ENCODE peak calls at places on chromosomes 7 and 10, in ten cellular contexts. J is heart left ventricle; Q is AG09319; H is B cell; M is uterus; C is osteocyte; A is C1 segment of cervical spinal cord; S is stimulated activated CD4-positive, alpha-beta T cell treated with anti-CD3 and anti-CD28 coated beads, Interleukin-12 subunit alpha, Interleukin-12 subunit beta, amount 100 ng/mL, for 48 hours; Z is HTR-8/SVneo; D is EL. Y is an unnamed sample.

GRCh38 chr10:124306922-124307371 is 111.8 kb downstream of the OAT start:
- DNase-seq in J (no peak), Q (no peak), H (no peak), M (no peak), C (no peak), A (no peak), S (no peak), Z (no peak), D (peak), Y (no peak)

GRCh38 chr10:78290131-78290750 is 256.6 kb downstream of the RPS24 start:
- DNase-seq in J (no peak), Q (no peak), H (no peak), M (no peak), C (no peak), A (no peak), S (no peak), Z (no peak), D (peak), Y (peak)

GRCh38 chr10:49505589-49505988 is 33.3 kb downstream of the ERCC6 start:
- DNase-seq in J (no peak), Q (no peak), H (no peak), M (no peak), C (no peak), A (no peak), S (no peak), Z (no peak), D (no peak), Y (no peak)

GRCh38 chr10:93062499-93063216 is 2.1 kb downstream of the CYP26C1 start:
- DNase-seq in J (no peak), Q (no peak), H (peak), M (no peak), C (no peak), A (no peak), S (peak), Z (no peak), D (peak), Y (peak)

GRCh38 chr7:151126500-151127137 is 40.3 kb downstream of the AGAP3 start:
- DNase-seq in J (no peak), Q (no peak), H (no peak), M (no peak), C (no peak), A (no peak), S (no peak), Z (no peak), D (no peak), Y (no peak)

GRCh38 chr7:100785878-100786277 is 41.4 kb downstream of the EPHB4 start:
- DNase-seq in J (no peak), Q (no peak), H (no peak), M (no peak), C (no peak), A (no peak), S (no peak), Z (no peak), D (no peak), Y (no peak)

GRCh38 chr10:117170244-117170643 is 27.0 kb upstream of the KCNK18 start:
- DNase-seq in J (no peak), Q (no peak), H (no peak), M (no peak), C (no peak), A (no peak), S (no peak), Z (no peak), D (peak), Y (no peak)

GRCh38 chr7:101269664-101270063 is 24.8 kb upstream of the FIS1 start:
- DNase-seq in J (no peak), Q (no peak), H (no peak), M (no peak), C (no peak), A (no peak), S (no peak), Z (no peak), D (no peak), Y (no peak)

GRCh38 chr10:136465-136762 is 1.2 kb downstream of the ZMYND11 start:
- DNase-seq in J (no peak), Q (no peak), H (no peak), M (no peak), C (no peak), A (no peak), S (no peak), Z (no peak), D (no peak), Y (no peak)